ENCODE peak calls at places on chromosomes 2 and 18, in six cellular contexts. P, E, S, A, D and Z are unnamed samples.

GRCh38 chr2:64533882-64534281 is 9.8 kb downstream of the AFTPH start:
- DNase-seq in P (no peak), E (no peak), S (no peak), A (no peak), D (no peak), Z (no peak)

GRCh38 chr2:80548469-80548868 is 243.9 kb upstream of the LRRTM1 start:
- DNase-seq in P (no peak), E (no peak), S (no peak), A (peak; percentile 80), D (no peak), Z (no peak)

GRCh38 chr2:72153026-72153791 is 5.5 kb upstream of the CYP26B1 start:
- DNase-seq in P (no peak), E (no peak), S (no peak), A (no peak), D (no peak), Z (peak; percentile 8)

GRCh38 chr18:23835506-23835905 is 146.3 kb downstream of the LAMA3 start:
- DNase-seq in P (no peak), E (no peak), S (no peak), A (no peak), D (peak; percentile 27), Z (peak; percentile 64)

GRCh38 chr18:23283933-23284430 is 148.7 kb downstream of the CABLES1 start:
- DNase-seq in P (peak; percentile 65), E (no peak), S (peak; percentile 63), A (no peak), D (no peak), Z (no peak)

GRCh38 chr2:112607680-112608438 is 23.4 kb downstream of the CHCHD5 start:
- DNase-seq in P (no peak), E (no peak), S (no peak), A (no peak), D (peak; percentile 65), Z (no peak)

GRCh38 chr18:30163573-30163972 is 879.0 kb downstream of the DSC3 start:
- DNase-seq in P (no peak), E (no peak), S (no peak), A (no peak), D (no peak), Z (no peak)

GRCh38 chr2:180747728-180748127 is 232.7 kb upstream of the UBE2E3 start:
- DNase-seq in P (no peak), E (no peak), S (peak; percentile 10), A (no peak), D (no peak), Z (no peak)

GRCh38 chr2:10225291-10226031 is 77.2 kb upstream of the HPCAL1 start:
- DNase-seq in P (no peak), E (no peak), S (no peak), A (peak; percentile 46), D (no peak), Z (peak; percentile 13)

GRCh38 chr2:68303033-68303901 is 16.5 kb downstream of the CNRIP1 start:
- DNase-seq in P (no peak), E (no peak), S (peak; percentile 41), A (no peak), D (no peak), Z (no peak)

GRCh38 chr2:152622228-152622627 is 95.0 kb downstream of the PRPF40A start:
- DNase-seq in P (no peak), E (no peak), S (no peak), A (no peak), D (no peak), Z (no peak)

GRCh38 chr18:29191263-29191662 is 1014.3 kb upstream of the CDH2 start:
- DNase-seq in P (no peak), E (no peak), S (peak; percentile 45), A (no peak), D (no peak), Z (no peak)

GRCh38 chr18:4096501-4096900 is 358.6 kb downstream of the DLGAP1 start:
- DNase-seq in P (no peak), E (no peak), S (peak; percentile 26), A (no peak), D (no peak), Z (no peak)

GRCh38 chr2:165634855-165635254 is 159.2 kb downstream of the GALNT3 start:
- DNase-seq in P (no peak), E (peak; percentile 20), S (peak; percentile 5), A (no peak), D (peak; percentile 19), Z (peak; percentile 58)

GRCh38 chr18:78777992-78778391 is 201.6 kb upstream of the SALL3 start:
- DNase-seq in P (no peak), E (no peak), S (no peak), A (no peak), D (no peak), Z (no peak)

GRCh38 chr2:163556511-163556910 is 179.3 kb downstream of the FIGN start:
- DNase-seq in P (no peak), E (no peak), S (no peak), A (no peak), D (no peak), Z (no peak)
- H3K27me3 ChIP-seq in P (peaks cover 21% of the 10 kb centered on the region), E (no peaks in the 10 kb centered on the region), S (no peaks in the 10 kb centered on the region), A (no peaks in the 10 kb centered on the region), D (no peaks in the 10 kb centered on the region), Z (no peaks in the 10 kb centered on the region)

DNA sequence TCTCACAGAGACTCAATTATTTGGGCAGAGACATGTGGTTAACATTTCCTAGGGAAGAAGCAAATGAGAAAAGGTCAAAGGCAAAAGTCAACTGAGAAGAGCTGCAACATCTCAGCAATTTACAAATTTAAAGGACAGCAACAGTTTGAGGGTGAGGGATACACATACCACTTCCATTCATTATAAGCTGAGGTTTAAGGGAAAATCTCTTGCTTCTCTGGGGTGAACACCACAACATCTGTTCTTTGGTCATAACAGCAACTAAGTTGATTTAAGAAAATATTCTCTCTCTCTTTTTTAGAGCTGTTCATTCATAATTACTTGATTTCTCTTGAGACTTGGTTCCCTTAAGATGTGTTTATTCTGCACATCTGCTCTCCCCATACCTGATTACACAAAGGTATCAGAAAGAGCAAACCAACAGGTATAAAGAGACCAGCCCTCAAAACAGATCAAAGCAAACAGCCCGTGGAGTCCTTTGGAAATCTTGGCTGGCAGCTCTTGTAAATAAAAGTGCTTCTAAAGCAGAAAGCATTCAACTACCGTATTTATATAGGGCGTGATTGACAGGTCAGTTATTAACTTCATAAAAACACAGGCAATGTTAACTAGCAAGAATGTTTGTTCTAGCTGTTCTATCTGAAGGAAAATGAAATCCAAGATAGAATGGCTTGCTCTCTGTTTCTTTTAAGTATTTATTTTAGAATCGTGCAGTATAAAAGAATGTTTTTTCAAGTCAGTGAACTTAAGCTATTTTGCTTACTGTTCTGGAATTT is 132.8 kb downstream of the THADA start:
- DNase-seq in P (no peak), E (no peak), S (no peak), A (no peak), D (peak; percentile 37), Z (no peak)
- H3K4me1 ChIP-seq in P (peaks cover 61% of the 10 kb centered on the region), E (peaks cover 68% of the 10 kb centered on the region), S (peaks cover 22% of the 10 kb centered on the region), A (peaks cover under 1% of the 10 kb centered on the region), D (peaks cover 19% of the 10 kb centered on the region), Z (peaks cover 9% of the 10 kb centered on the region)

GRCh38 chr2:46014911-46015654 is 282.1 kb upstream of the EPAS1 start:
- DNase-seq in P (no peak), E (no peak), S (no peak), A (no peak), D (no peak), Z (no peak)

GRCh38 chr2:46012618-46013240 is 284.5 kb upstream of the EPAS1 start:
- DNase-seq in P (no peak), E (no peak), S (peak; percentile 52), A (no peak), D (no peak), Z (no peak)

GRCh38 chr2:46015671-46016070 is 281.5 kb upstream of the EPAS1 start:
- DNase-seq in P (no peak), E (no peak), S (no peak), A (no peak), D (no peak), Z (no peak)

GRCh38 chr2:46010925-46011490 is 286.2 kb upstream of the EPAS1 start:
- DNase-seq in P (peak; percentile 19), E (no peak), S (peak; percentile 74), A (no peak), D (no peak), Z (no peak)

GRCh38 chr2:46013726-46014125 is 283.5 kb upstream of the EPAS1 start:
- DNase-seq in P (no peak), E (no peak), S (no peak), A (no peak), D (no peak), Z (no peak)
- TF ChIP-seq POLR2A in P (no peak), E (no peak), S (no peak), A (no peak), D (no peak), Z (no peak)

DNA sequence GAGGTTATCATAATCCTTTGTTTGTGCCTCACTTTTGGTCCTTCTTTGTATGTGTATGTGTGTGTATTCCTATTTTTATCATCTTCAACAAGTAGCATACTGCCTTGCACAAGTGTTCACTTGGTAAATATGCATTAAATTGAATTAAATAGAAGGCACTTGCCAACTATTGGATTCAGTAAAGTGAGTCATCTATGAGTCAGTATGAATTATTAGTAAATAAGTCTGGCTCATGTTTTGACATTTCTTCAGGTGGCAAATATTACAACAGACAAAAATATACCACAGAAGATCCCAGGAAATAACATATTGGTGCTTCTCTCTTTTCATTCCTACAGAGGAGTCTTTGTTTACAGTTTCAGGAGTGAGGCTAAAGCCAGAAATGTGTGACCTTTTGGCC is 84.1 kb downstream of the CDK15 start:
- DNase-seq in P (no peak), E (no peak), S (peak; percentile 62), A (no peak), D (no peak), Z (no peak)
- H3K27me3 ChIP-seq in P (peaks cover 57% of the 10 kb centered on the region), E (no peaks in the 10 kb centered on the region), S (no peaks in the 10 kb centered on the region), A (no peaks in the 10 kb centered on the region), D (no peaks in the 10 kb centered on the region), Z (peaks cover 4% of the 10 kb centered on the region)

GRCh38 chr2:220276736-220277444 is 649.5 kb downstream of the SLC4A3 start:
- DNase-seq in P (no peak), E (no peak), S (peak; percentile 49), A (no peak), D (no peak), Z (no peak)
- H3K4me1 ChIP-seq in P (peaks cover 52% of the 10 kb centered on the region), E (no peaks in the 10 kb centered on the region), S (peaks cover 23% of the 10 kb centered on the region), A (no peaks in the 10 kb centered on the region), D (peaks cover 32% of the 10 kb centered on the region), Z (peaks cover 5% of the 10 kb centered on the region)

DNA sequence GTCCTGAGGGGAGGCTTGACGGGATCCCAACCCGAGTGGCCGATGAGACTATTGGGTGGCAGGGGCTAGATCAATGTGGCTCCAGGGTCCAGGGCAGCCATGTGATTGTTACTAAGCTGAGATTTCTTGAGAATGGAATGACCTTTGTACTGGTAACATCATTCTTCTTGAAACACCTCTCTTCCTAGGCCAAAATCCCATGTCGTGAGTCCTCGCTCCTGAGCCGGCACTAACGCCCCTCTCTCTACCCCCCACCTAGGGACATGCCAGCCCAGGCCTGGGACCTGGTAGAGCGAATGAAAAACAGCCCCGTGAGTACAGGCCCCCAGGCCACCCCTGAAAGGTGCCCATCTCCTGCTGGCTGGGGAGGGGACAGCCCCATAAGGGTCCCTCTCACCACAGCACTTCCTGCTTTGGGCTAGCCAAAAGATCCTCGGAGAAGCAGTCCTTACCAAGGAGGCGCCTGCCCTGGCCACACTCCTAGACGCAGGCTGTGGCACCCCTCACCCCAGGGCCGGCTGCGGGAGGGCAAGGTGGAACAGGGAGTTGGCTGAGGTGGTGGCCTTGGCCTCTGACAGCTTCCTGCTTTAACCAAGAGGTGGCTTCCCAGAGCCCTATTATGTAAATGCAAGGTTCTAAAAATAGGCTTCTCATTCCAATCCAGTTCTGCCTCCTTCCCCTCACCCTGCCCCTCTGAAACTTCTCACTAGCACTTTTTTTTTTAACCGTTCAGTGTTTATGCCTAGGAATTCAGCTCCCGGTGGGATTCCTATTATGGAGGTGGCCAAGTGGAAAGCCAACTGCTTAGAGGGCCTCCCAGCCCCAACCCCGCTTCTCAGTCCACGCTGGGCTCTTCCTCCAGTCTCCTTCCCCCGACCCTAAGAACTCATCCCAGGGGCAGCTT is 126.6 kb upstream of the PPP1CB start:
- DNase-seq in P (no peak), E (no peak), S (peak; percentile 63), A (peak; percentile 71), D (peak; percentile 86), Z (peak; percentile 66)
- TF ChIP-seq POLR2A in P (no peak), E (no peak), S (no peak), A (no peak), D (no peak), Z (no peak)